ENCODE peak calls at places on chromosomes 6 and 20, in five cellular contexts. One of them, this sample, is unnamed.

GRCh38 chr6:163962627-163963117 is 548.2 kb downstream of the QKI start:
- DNase-seq in HCT116: no peak
- DNase-seq in GM13976: no peak
- DNase-seq in psoas muscle: peak
- DNase-seq in lower leg skin: no peak
- DNase-seq in this sample: no peak

GRCh38 chr6:137589067-137589848 is 95.1 kb upstream of the OLIG3 start:
- DNase-seq in HCT116: peak
- DNase-seq in GM13976: peak
- DNase-seq in psoas muscle: no peak
- DNase-seq in lower leg skin: no peak
- DNase-seq in this sample: no peak

GRCh38 chr6:75481394-75481793 is 12.2 kb downstream of the FILIP1 start:
- DNase-seq in HCT116: no peak
- DNase-seq in GM13976: no peak
- DNase-seq in psoas muscle: no peak
- DNase-seq in lower leg skin: no peak
- DNase-seq in this sample: no peak

GRCh38 chr6:156599977-156600647 is 177.1 kb upstream of the ARID1B start:
- DNase-seq in HCT116: no peak
- DNase-seq in GM13976: no peak
- DNase-seq in psoas muscle: no peak
- DNase-seq in lower leg skin: no peak
- DNase-seq in this sample: no peak

GRCh38 chr6:40904583-40905194 is 134.3 kb downstream of the UNC5CL start:
- DNase-seq in HCT116: no peak
- DNase-seq in GM13976: no peak
- DNase-seq in psoas muscle: no peak
- DNase-seq in lower leg skin: no peak
- DNase-seq in this sample: no peak

GRCh38 chr6:43744931-43745727 is 24.9 kb upstream of the VEGFA start:
- DNase-seq in HCT116: no peak
- DNase-seq in GM13976: no peak
- DNase-seq in psoas muscle: no peak
- DNase-seq in lower leg skin: peak
- DNase-seq in this sample: peak

GRCh38 chr20:22402550-22402949 is 181.8 kb downstream of the FOXA2 start:
- DNase-seq in HCT116: no peak
- DNase-seq in GM13976: no peak
- DNase-seq in psoas muscle: no peak
- DNase-seq in lower leg skin: no peak
- DNase-seq in this sample: no peak

GRCh38 chr6:45566882-45567281 is 189.1 kb upstream of the SUPT3H start:
- DNase-seq in HCT116: peak
- DNase-seq in GM13976: no peak
- DNase-seq in psoas muscle: no peak
- DNase-seq in lower leg skin: no peak
- DNase-seq in this sample: no peak

GRCh38 chr6:34132486-34133185 is 13.3 kb downstream of the GRM4 start:
- DNase-seq in HCT116: no peak
- DNase-seq in GM13976: peak
- DNase-seq in psoas muscle: no peak
- DNase-seq in lower leg skin: no peak
- DNase-seq in this sample: no peak

GRCh38 chr20:845226-845868 is 11.8 kb downstream of the FAM110A start:
- DNase-seq in HCT116: no peak
- DNase-seq in GM13976: no peak
- DNase-seq in psoas muscle: no peak
- DNase-seq in lower leg skin: no peak
- DNase-seq in this sample: no peak

GRCh38 chr6:4817551-4817950 is 41.3 kb downstream of the CDYL start:
- DNase-seq in HCT116: no peak
- DNase-seq in GM13976: no peak
- DNase-seq in psoas muscle: no peak
- DNase-seq in lower leg skin: no peak
- DNase-seq in this sample: no peak

GRCh38 chr20:49578436-49578835 is 10.5 kb upstream of the PTGIS start:
- DNase-seq in HCT116: no peak
- DNase-seq in GM13976: no peak
- DNase-seq in psoas muscle: no peak
- DNase-seq in lower leg skin: peak
- DNase-seq in this sample: no peak
- TF ChIP-seq CTCF in HCT116: no peak
- TF ChIP-seq CTCF in GM13976: no peak
- TF ChIP-seq CTCF in psoas muscle: no peak
- TF ChIP-seq CTCF in lower leg skin: no peak
- TF ChIP-seq CTCF in this sample: no peak

GRCh38 chr20:2172305-2173175 is 70.9 kb downstream of the STK35 start:
- DNase-seq in HCT116: peak
- DNase-seq in GM13976: peak
- DNase-seq in psoas muscle: peak
- DNase-seq in lower leg skin: peak
- DNase-seq in this sample: peak
- TF ChIP-seq CTCF in HCT116: peak
- TF ChIP-seq CTCF in GM13976: peak
- TF ChIP-seq CTCF in psoas muscle: peak
- TF ChIP-seq CTCF in lower leg skin: peak
- TF ChIP-seq CTCF in this sample: peak

GRCh38 chr20:10225439-10226080 is 6.9 kb downstream of the SNAP25 start:
- DNase-seq in HCT116: no peak
- DNase-seq in GM13976: no peak
- DNase-seq in psoas muscle: no peak
- DNase-seq in lower leg skin: no peak
- DNase-seq in this sample: no peak
- TF ChIP-seq CTCF in HCT116: peak
- TF ChIP-seq CTCF in GM13976: no peak
- TF ChIP-seq CTCF in psoas muscle: no peak
- TF ChIP-seq CTCF in lower leg skin: no peak
- TF ChIP-seq CTCF in this sample: peak

GRCh38 chr6:144211160-144211559 is 60.8 kb downstream of the STX11 start:
- DNase-seq in HCT116: no peak
- DNase-seq in GM13976: no peak
- DNase-seq in psoas muscle: no peak
- DNase-seq in lower leg skin: no peak
- DNase-seq in this sample: no peak
- TF ChIP-seq CTCF in HCT116: no peak
- TF ChIP-seq CTCF in GM13976: no peak
- TF ChIP-seq CTCF in psoas muscle: no peak
- TF ChIP-seq CTCF in lower leg skin: no peak
- TF ChIP-seq CTCF in this sample: no peak

This sample was measured in right lobe of liver.